ENCODE peak calls at places on chromosomes 6 and 20, in four cellular contexts. M is RPMI8226, D is NCI-H226, F is iris pigment epithelial cell. P is an unnamed sample.

GRCh38 chr6:127301199-127301700 is 34.6 kb downstream of the RNF146 start:
- DNase-seq in M (no peak), D (no peak), F (no peak), P (no peak)

GRCh38 chr20:62989201-62989601 is 17.6 kb downstream of the BHLHE23 start:
- DNase-seq in M (peak; percentile 36), D (no peak), F (no peak), P (no peak)

GRCh38 chr6:83708970-83709747 is at the start of gene SNAP91:
- DNase-seq in M (no peak), D (no peak), F (peak; percentile 5), P (no peak)

GRCh38 chr20:56957737-56958553 is 308.5 kb downstream of the BMP7 start:
- DNase-seq in M (no peak), D (no peak), F (no peak), P (no peak)

GRCh38 chr20:9051508-9051907 is 17.4 kb upstream of the PLCB4 start:
- DNase-seq in M (no peak), D (peak; percentile 80), F (peak; percentile 97), P (peak; percentile 95)

GRCh38 chr6:14598017-14598864 is 480.7 kb downstream of the CD83 start:
- DNase-seq in M (no peak), D (peak; percentile 5), F (no peak), P (no peak)

GRCh38 chr6:144144996-144145395 is 5.3 kb upstream of the STX11 start:
- DNase-seq in M (no peak), D (no peak), F (no peak), P (no peak)

GRCh38 chr6:3282461-3283236 is 23.9 kb downstream of the PSMG4 start:
- DNase-seq in M (no peak), D (no peak), F (no peak), P (no peak)

GRCh38 chr6:68158256-68158655 is 476.8 kb upstream of the ADGRB3 start:
- DNase-seq in M (no peak), D (no peak), F (no peak), P (no peak)

GRCh38 chr6:13303668-13304017 is 24.7 kb downstream of the TBC1D7 start:
- DNase-seq in M (peak; percentile 97), D (peak; percentile 15), F (peak; percentile 90), P (peak; percentile 79)

GRCh38 chr6:153392156-153392555 is 261.1 kb upstream of the RGS17 start:
- DNase-seq in M (no peak), D (no peak), F (peak; percentile 6), P (no peak)

GRCh38 chr6:28658475-28659249 is 133.0 kb downstream of the GPX5 start:
- DNase-seq in M (no peak), D (no peak), F (peak; percentile 10), P (no peak)

GRCh38 chr6:80425089-80425823 is 318.8 kb downstream of the BCKDHB start:
- DNase-seq in M (no peak), D (peak; percentile 17), F (peak; percentile 94), P (peak; percentile 72)

GRCh38 chr6:24484657-24485318 is 4.6 kb downstream of the GPLD1 start:
- DNase-seq in M (no peak), D (peak; percentile 45), F (peak; percentile 12), P (no peak)

GRCh38 chr20:31566658-31567379 is 38.3 kb upstream of the ID1 start:
- DNase-seq in M (peak; percentile 97), D (peak; percentile 16), F (no peak), P (no peak)

GRCh38 chr6:169777896-169778295 is 26.5 kb downstream of the ERMARD start:
- DNase-seq in M (no peak), D (no peak), F (no peak), P (no peak)

GRCh38 chr6:5507056-5507722 is 245.9 kb downstream of the FARS2 start:
- DNase-seq in M (no peak), D (no peak), F (no peak), P (no peak)

GRCh38 chr20:62258499-62259293 is 20.4 kb downstream of the OSBPL2 start:
- DNase-seq in M (no peak), D (peak; percentile 48), F (peak; percentile 90), P (peak; percentile 77)

GRCh38 chr20:13638162-13638495 is 603 bp downstream of the TASP1 start:
- DNase-seq in M (no peak), D (no peak), F (peak; percentile 20), P (no peak)

GRCh38 chr6:117909638-117910037 is 2.6 kb downstream of the SLC35F1 start:
- DNase-seq in M (no peak), D (no peak), F (no peak), P (no peak)

GRCh38 chr6:161561938-161562337 is 288.1 kb upstream of the AGPAT4 start:
- DNase-seq in M (no peak), D (no peak), F (no peak), P (no peak)

GRCh38 chr6:90444125-90444745 is 142.6 kb downstream of the MAP3K7 start:
- DNase-seq in M (no peak), D (no peak), F (no peak), P (no peak)

GRCh38 chr6:115750946-115751345 is 309.7 kb downstream of the FRK start:
- DNase-seq in M (peak; percentile 7), D (no peak), F (no peak), P (no peak)

GRCh38 chr6:12361042-12361765 is 71.0 kb downstream of the EDN1 start:
- DNase-seq in M (no peak), D (no peak), F (no peak), P (no peak)

GRCh38 chr6:136791296-136792065 is 796 bp downstream of the MAP3K5 start:
- DNase-seq in M (peak; percentile 79), D (peak; percentile 24), F (peak; percentile 75), P (peak; percentile 56)

GRCh38 chr20:38601216-38602184 is at the start of gene ARHGAP40:
- DNase-seq in M (peak; percentile 30), D (no peak), F (peak; percentile 31), P (no peak)

GRCh38 chr20:40274912-40275654 is 414.0 kb downstream of the MAFB start:
- DNase-seq in M (no peak), D (no peak), F (no peak), P (no peak)

GRCh38 chr6:129774697-129775447 is 64.9 kb upstream of the ARHGAP18 start:
- DNase-seq in M (peak; percentile 63), D (peak; percentile 60), F (peak; percentile 79), P (peak; percentile 65)

GRCh38 chr20:22471156-22471836 is 113.1 kb downstream of the FOXA2 start:
- DNase-seq in M (no peak), D (no peak), F (no peak), P (no peak)

GRCh38 chr6:123091091-123091895 is 95.3 kb downstream of the CLVS2 start:
- DNase-seq in M (no peak), D (peak; percentile 49), F (peak; percentile 95), P (peak; percentile 76)

GRCh38 chr6:22343864-22344263 is 47.0 kb upstream of the PRL start:
- DNase-seq in M (no peak), D (no peak), F (no peak), P (no peak)

GRCh38 chr6:11621119-11621518 is 83.6 kb downstream of the TMEM170B start:
- DNase-seq in M (no peak), D (no peak), F (no peak), P (no peak)

GRCh38 chr6:13491538-13491937 is 4.1 kb upstream of the GFOD1 start:
- DNase-seq in M (no peak), D (peak; percentile 32), F (no peak), P (no peak)

GRCh38 chr6:3229566-3230274 is 2.3 kb upstream of the TUBB2B start:
- DNase-seq in M (peak; percentile 76), D (no peak), F (peak; percentile 45), P (no peak)

GRCh38 chr20:38997622-38998021 is 35.5 kb downstream of the DHX35 start:
- DNase-seq in M (no peak), D (no peak), F (no peak), P (no peak)

P was measured in brain microvascular endothelial cell.